ENCODE peak calls at places on chromosome 1, in four cellular contexts. F is HAP-1; I is left lung; H is CD4-positive, CD25-positive, alpha-beta regulatory T cell. Y is an unnamed sample. For H3K9me3, the result is how much of the 10 kb centered on the place peaks cover.

GRCh38 chr1:87104945-87105344 is 190.5 kb downstream of the HS2ST1 start:
- DNase-seq in F (no peak), I (no peak), H (no peak), Y (no peak)

GRCh38 chr1:161007369-161007768 is 13.6 kb downstream of the F11R start:
- DNase-seq in F (no peak), I (no peak), H (no peak), Y (no peak)

GRCh38 chr1:168410464-168410863 is 129.8 kb downstream of the TBX19 start:
- DNase-seq in F (no peak), I (no peak), H (no peak), Y (no peak)

GRCh38 chr1:197198333-197198732 is 51.9 kb upstream of the ASPM start:
- DNase-seq in F (no peak), I (no peak), H (no peak), Y (no peak)

GRCh38 chr1:21294266-21295058 is 4.2 kb upstream of the ECE1 start:
- DNase-seq in F (no peak), I (peak), H (peak), Y (peak)

GRCh38 chr1:45134468-45134873 is 71.9 kb downstream of the ZSWIM5 start:
- DNase-seq in F (no peak), I (no peak), H (no peak), Y (no peak)

GRCh38 chr1:116923421-116923820 is 13.7 kb downstream of the PTGFRN start:
- DNase-seq in F (no peak), I (no peak), H (no peak), Y (no peak)

GRCh38 chr1:42765832-42766722 is 751 bp downstream of the P3H1 start:
- DNase-seq in F (peak), I (no peak), H (peak), Y (no peak)

GRCh38 chr1:5651027-5651410 is 341.2 kb downstream of the NPHP4 start:
- DNase-seq in F (no peak), I (no peak), H (no peak), Y (no peak)

GRCh38 chr1:36389960-36390359 is 4.2 kb upstream of the STK40 start:
- DNase-seq in F (no peak), I (no peak), H (no peak), Y (no peak)

GRCh38 chr1:231626535-231626950 is at the start of gene DISC1:
- DNase-seq in F (peak), I (peak), H (peak), Y (peak)

GRCh38 chr1:107076846-107077245 is 20.4 kb downstream of the PRMT6 start:
- DNase-seq in F (no peak), I (no peak), H (no peak), Y (no peak)

DNA sequence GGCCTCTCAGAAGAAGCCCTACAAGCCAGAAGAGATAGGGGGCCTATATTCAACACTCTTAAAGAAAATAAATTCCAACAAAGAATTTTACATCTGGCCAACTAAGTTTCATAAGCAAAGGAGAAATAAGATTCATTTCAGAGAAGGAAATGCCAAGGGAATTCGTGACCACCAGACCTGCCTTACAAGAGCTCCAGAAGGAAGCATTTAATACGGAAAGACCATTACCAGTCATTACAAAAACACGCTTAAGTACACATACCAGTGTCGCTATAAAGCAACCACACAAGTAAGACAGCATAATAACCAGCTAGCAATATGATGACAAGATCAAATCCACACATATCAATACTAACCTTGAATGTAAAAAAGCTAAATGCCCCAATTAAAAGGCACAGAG is 704.9 kb upstream of the CHRM3 start:
- DNase-seq in F (no peak), I (no peak), H (no peak), Y (no peak)
- H3K9me3 ChIP-seq in F (under half), I (under half), H (under half), Y (under half)

DNA sequence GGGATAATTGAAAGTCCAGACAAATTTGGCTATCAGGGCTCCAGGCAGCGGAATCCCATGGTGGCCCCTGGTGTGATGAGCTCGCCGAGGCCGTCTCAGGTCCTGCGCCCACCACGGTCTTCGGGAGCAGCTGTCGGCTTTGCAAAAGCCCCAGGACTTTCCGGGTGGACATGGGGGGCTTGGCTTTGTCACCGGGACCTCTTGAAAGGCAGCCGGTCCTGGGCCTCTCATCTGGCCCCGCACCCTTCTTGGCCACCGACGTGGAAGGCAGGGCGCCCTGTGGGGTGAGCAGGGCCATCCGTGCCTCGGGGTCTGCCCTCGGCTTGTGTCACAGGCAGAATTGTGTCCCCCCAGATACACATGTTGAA is 87.1 kb upstream of the ACTRT2 start:
- DNase-seq in F (no peak), I (peak), H (no peak), Y (no peak)
- H3K9me3 ChIP-seq in F (under half), I (under half), H (under half), Y (under half)

GRCh38 chr1:200886590-200886989 is 8.1 kb upstream of the INAVA start:
- DNase-seq in F (no peak), I (no peak), H (no peak), Y (no peak)

GRCh38 chr1:200885564-200886402 is 8.9 kb upstream of the INAVA start:
- DNase-seq in F (no peak), I (no peak), H (no peak), Y (no peak)

GRCh38 chr1:200887036-200887435 is 7.7 kb upstream of the INAVA start:
- DNase-seq in F (no peak), I (no peak), H (no peak), Y (no peak)

GRCh38 chr1:200880212-200880611 is 7.4 kb downstream of the GPR25 start:
- DNase-seq in F (no peak), I (no peak), H (no peak), Y (no peak)

GRCh38 chr1:200883118-200883517 is 10.3 kb downstream of the GPR25 start:
- DNase-seq in F (no peak), I (no peak), H (no peak), Y (no peak)
- H3K9me3 ChIP-seq in F (under half), I (under half), H (under half), Y (under half)

GRCh38 chr1:37914719-37915483 is 32.0 kb downstream of the INPP5B start:
- DNase-seq in F (no peak), I (no peak), H (no peak), Y (no peak)
- H3K9me3 ChIP-seq in F (under half), I (under half), H (under half), Y (under half)

GRCh38 chr1:227709451-227709850 is 25.7 kb downstream of the JMJD4 start:
- DNase-seq in F (no peak), I (no peak), H (no peak), Y (no peak)
- H3K9me3 ChIP-seq in F (under half), I (half or more), H (under half), Y (under half)

GRCh38 chr1:246681822-246682221 is 42.4 kb upstream of the SCCPDH start:
- DNase-seq in F (no peak), I (no peak), H (no peak), Y (no peak)
- H3K9me3 ChIP-seq in F (under half), I (under half), H (under half), Y (under half)

GRCh38 chr1:8739377-8739776 is 78.1 kb downstream of the RERE start:
- DNase-seq in F (no peak), I (no peak), H (no peak), Y (no peak)
- H3K9me3 ChIP-seq in F (under half), I (under half), H (under half), Y (under half)